ENCODE peak calls at places on chromosome 4, in seven cellular contexts. K, A, Q, R, U, W and V are unnamed samples.

GRCh38 chr4:44162538-44163270 is 285.9 kb downstream of the KCTD8 start:
- DNase-seq in K (no peak), A (no peak), Q (no peak), R (no peak), U (no peak), W (no peak), V (no peak)

GRCh38 chr4:108060686-108061321 is 71.1 kb downstream of the HADH start:
- DNase-seq in K (no peak), A (no peak), Q (no peak), R (no peak), U (no peak), W (no peak), V (no peak)

GRCh38 chr4:19700951-19701350 is 550.8 kb upstream of the SLIT2 start:
- DNase-seq in K (no peak), A (peak), Q (no peak), R (no peak), U (no peak), W (no peak), V (no peak)

GRCh38 chr4:41318839-41319530 is 62.3 kb downstream of the UCHL1 start:
- DNase-seq in K (no peak), A (peak), Q (no peak), R (no peak), U (no peak), W (no peak), V (no peak)

GRCh38 chr4:1130318-1131186 is 17.2 kb upstream of the RNF212 start:
- DNase-seq in K (peak), A (peak), Q (peak), R (peak), U (peak), W (peak), V (peak)

GRCh38 chr4:100016191-100016590 is 66.1 kb upstream of the H2AZ1 start:
- DNase-seq in K (no peak), A (no peak), Q (no peak), R (no peak), U (no peak), W (no peak), V (no peak)

GRCh38 chr4:80335554-80336358 is at the start of gene CFAP299:
- DNase-seq in K (peak), A (peak), Q (peak), R (peak), U (no peak), W (peak), V (peak)

GRCh38 chr4:38993683-38994082 is 38.5 kb downstream of the TMEM156 start:
- DNase-seq in K (no peak), A (no peak), Q (no peak), R (peak), U (no peak), W (no peak), V (no peak)

GRCh38 chr4:68410643-68411042 is 36.6 kb upstream of the TMPRSS11E start:
- DNase-seq in K (no peak), A (no peak), Q (no peak), R (no peak), U (no peak), W (no peak), V (no peak)

GRCh38 chr4:110344165-110344564 is 131.8 kb upstream of the ENPEP start:
- DNase-seq in K (no peak), A (peak), Q (no peak), R (no peak), U (no peak), W (no peak), V (peak)

GRCh38 chr4:47913328-47913727 is 1.1 kb downstream of the NFXL1 start:
- DNase-seq in K (no peak), A (peak), Q (no peak), R (peak), U (no peak), W (no peak), V (no peak)

GRCh38 chr4:38654273-38654672 is 9.7 kb upstream of the KLF3 start:
- DNase-seq in K (peak), A (no peak), Q (no peak), R (no peak), U (no peak), W (no peak), V (no peak)

GRCh38 chr4:82457266-82457665 is 26.9 kb downstream of the ENOPH1 start:
- DNase-seq in K (no peak), A (no peak), Q (no peak), R (no peak), U (no peak), W (no peak), V (no peak)

GRCh38 chr4:7291372-7292135 is 99.2 kb downstream of the SORCS2 start:
- DNase-seq in K (no peak), A (no peak), Q (no peak), R (no peak), U (no peak), W (no peak), V (no peak)

GRCh38 chr4:6134612-6135220 is 65.6 kb downstream of the JAKMIP1 start:
- DNase-seq in K (no peak), A (peak), Q (no peak), R (no peak), U (peak), W (no peak), V (peak)

GRCh38 chr4:26131711-26132110 is 189.1 kb upstream of the RBPJ start:
- DNase-seq in K (no peak), A (no peak), Q (no peak), R (no peak), U (peak), W (no peak), V (peak)

GRCh38 chr4:28490669-28491068 is 1630.0 kb downstream of the STIM2 start:
- DNase-seq in K (no peak), A (peak), Q (no peak), R (no peak), U (no peak), W (no peak), V (no peak)

GRCh38 chr4:40827774-40828173 is 78.0 kb downstream of the NSUN7 start:
- DNase-seq in K (no peak), A (no peak), Q (no peak), R (no peak), U (no peak), W (no peak), V (no peak)

GRCh38 chr4:85779165-85779564 is 304.2 kb downstream of the ARHGAP24 start:
- DNase-seq in K (no peak), A (peak), Q (no peak), R (no peak), U (no peak), W (no peak), V (no peak)

GRCh38 chr4:90281956-90282355 is 154.8 kb downstream of the CCSER1 start:
- DNase-seq in K (no peak), A (no peak), Q (no peak), R (no peak), U (no peak), W (no peak), V (no peak)